ENCODE peak calls at places on chromosomes 2 and 18, in seven cellular contexts. W, M, F, V, T, R and C are unnamed samples.

GRCh38 chr2:105595536-105595935 is 149.2 kb upstream of the NCK2 start:
- DNase-seq in R (no peak), V (peak; percentile 19), T (no peak), W (peak; percentile 39), M (no peak), F (no peak), C (no peak)

GRCh38 chr2:105258835-105259350 is 17.4 kb downstream of the GPR45 start:
- DNase-seq in T (no peak), W (no peak), V (no peak), F (no peak), R (no peak), M (no peak), C (no peak)

GRCh38 chr2:86336350-86337234 is 834 bp downstream of the REEP1 start:
- DNase-seq in T (no peak), R (no peak), M (no peak), F (peak; percentile 28), W (no peak), V (peak; percentile 7), C (no peak)

GRCh38 chr2:234559609-234560008 is 62.7 kb upstream of the ARL4C start:
- DNase-seq in T (no peak), R (no peak), F (no peak), M (no peak), W (no peak), V (no peak), C (no peak)

GRCh38 chr2:53859354-53860159 is at the start of gene GPR75:
- DNase-seq in F (peak; percentile 70), T (no peak), M (peak; percentile 17), W (peak; percentile 48), V (no peak), R (no peak), C (no peak)

GRCh38 chr2:119463136-119463535 is 31.5 kb downstream of the TMEM37 start:
- DNase-seq in T (no peak), V (no peak), F (no peak), R (no peak), W (peak; percentile 8), M (no peak), C (no peak)

GRCh38 chr18:2570772-2571199 is 519 bp downstream of the METTL4 start:
- DNase-seq in W (peak; percentile 76), V (peak; percentile 62), T (peak; percentile 52), R (peak; percentile 72), M (peak; percentile 71), F (peak; percentile 77), C (peak; percentile 69)

GRCh38 chr18:74947875-74948274 is 261.1 kb downstream of the PTGR3 start:
- DNase-seq in R (no peak), V (no peak), W (no peak), M (no peak), T (no peak), F (no peak), C (no peak)

GRCh38 chr18:10417679-10418078 is 36.8 kb upstream of the APCDD1 start:
- DNase-seq in W (peak; percentile 50), R (no peak), V (no peak), M (no peak), F (no peak), T (no peak), C (no peak)

GRCh38 chr2:62660582-62661262 is 44.8 kb upstream of the EHBP1 start:
- DNase-seq in M (peak; percentile 80), W (peak; percentile 96), T (no peak), F (no peak), R (no peak), V (no peak), C (no peak)

GRCh38 chr2:235527806-235528480 is 34.1 kb downstream of the AGAP1 start:
- DNase-seq in R (no peak), T (no peak), M (no peak), F (no peak), W (no peak), V (no peak), C (no peak)

GRCh38 chr2:47034973-47035609 is 119.5 kb upstream of the MCFD2 start:
- DNase-seq in R (peak; percentile 64), W (peak; percentile 82), T (no peak), V (peak; percentile 22), M (no peak), F (peak; percentile 55), C (no peak)

GRCh38 chr2:211133766-211134165 is 577.4 kb downstream of the CPS1 start:
- DNase-seq in T (no peak), F (no peak), M (peak; percentile 17), W (peak; percentile 77), V (no peak), R (no peak), C (no peak)

GRCh38 chr2:218834685-218835084 is 3.1 kb upstream of the PRKAG3 start:
- DNase-seq in W (no peak), M (no peak), V (no peak), F (no peak), R (no peak), T (no peak), C (no peak)